ENCODE peak calls at places on chromosomes 3 and 15, in five cellular contexts. Q is hepatocyte, U is GM12878, K is fibroblast of lung, L is H1. Z is an unnamed sample.
A peak's percentile ranks its signal among the peaks of the same experiment; 100 is the strongest.

GRCh38 chr3:8891774-8892173 is 71.5 kb downstream of the RAD18 start:
- DNase-seq in K (no peak), Q (no peak), U (no peak), L (no peak), Z (no peak)

GRCh38 chr3:137692803-137693431 is 71.2 kb upstream of the SOX14 start:
- DNase-seq in U (peak; percentile 3), L (peak; percentile 75), Q (peak; percentile 66), K (no peak), Z (peak; percentile 31)

GRCh38 chr3:125512135-125512920 is 7.7 kb downstream of the SNX4 start:
- DNase-seq in K (peak; percentile 43), U (peak; percentile 26), Q (no peak), L (no peak), Z (no peak)

GRCh38 chr15:43912991-43913927 is 86.5 kb downstream of the WDR76 start:
- DNase-seq in L (no peak), Q (peak; percentile 78), U (no peak), K (peak; percentile 92), Z (peak; percentile 46)

GRCh38 chr3:143119974-143120715 is 574 bp downstream of the CHST2 start:
- DNase-seq in U (no peak), Q (peak; percentile 34), L (peak; percentile 73), K (peak; percentile 20), Z (no peak)

GRCh38 chr3:120622870-120623718 is 27.0 kb downstream of the NDUFB4 start:
- DNase-seq in Q (no peak), K (no peak), L (peak; percentile 69), U (no peak), Z (peak; percentile 58)

GRCh38 chr3:38644016-38644661 is 5.3 kb downstream of the SCN5A start:
- DNase-seq in L (peak; percentile 29), U (no peak), K (no peak), Q (no peak), Z (no peak)

GRCh38 chr15:92817339-92817886 is 82.7 kb upstream of the CHD2 start:
- DNase-seq in L (no peak), U (no peak), K (no peak), Q (no peak), Z (no peak)

GRCh38 chr15:20272422-20273184 is 269.0 kb downstream of the GOLGA6L6 start:
- DNase-seq in K (no peak), U (no peak), Q (no peak), L (no peak), Z (no peak)

GRCh38 chr3:138254199-138254598 is 67.1 kb downstream of the ARMC8 start:
- DNase-seq in Q (no peak), K (no peak), U (no peak), L (no peak), Z (no peak)

GRCh38 chr3:55481918-55482495 is 5.1 kb downstream of the WNT5A start:
- DNase-seq in U (no peak), Q (peak; percentile 57), L (no peak), K (peak; percentile 39), Z (no peak)

GRCh38 chr15:98954411-98954810 is 53.2 kb downstream of the PGPEP1L start:
- DNase-seq in K (peak; percentile 97), U (peak; percentile 24), Q (no peak), L (no peak), Z (no peak)

GRCh38 chr3:123094914-123095313 is 28.1 kb downstream of the PDIA5 start:
- DNase-seq in K (no peak), L (no peak), U (no peak), Q (no peak), Z (no peak)

GRCh38 chr3:24259901-24260512 is 234.6 kb downstream of the THRB start:
- DNase-seq in K (peak; percentile 39), L (no peak), Q (peak; percentile 49), U (no peak), Z (no peak)

GRCh38 chr15:88580532-88580931 is 34.1 kb upstream of the DET1 start:
- DNase-seq in K (no peak), U (no peak), Q (no peak), L (no peak), Z (no peak)

GRCh38 chr3:100650651-100651611 is 41.5 kb downstream of the ADGRG7 start:
- DNase-seq in Q (no peak), K (peak; percentile 74), L (no peak), U (peak; percentile 69), Z (no peak)

GRCh38 chr3:183428140-183429023 is at the start of gene MCF2L2:
- DNase-seq in L (peak; percentile 84), K (peak; percentile 41), Q (peak; percentile 69), U (no peak), Z (no peak)

GRCh38 chr3:183430325-183430957 is 2.0 kb upstream of the MCF2L2 start:
- DNase-seq in K (no peak), Q (no peak), U (no peak), L (no peak), Z (no peak)

DNA sequence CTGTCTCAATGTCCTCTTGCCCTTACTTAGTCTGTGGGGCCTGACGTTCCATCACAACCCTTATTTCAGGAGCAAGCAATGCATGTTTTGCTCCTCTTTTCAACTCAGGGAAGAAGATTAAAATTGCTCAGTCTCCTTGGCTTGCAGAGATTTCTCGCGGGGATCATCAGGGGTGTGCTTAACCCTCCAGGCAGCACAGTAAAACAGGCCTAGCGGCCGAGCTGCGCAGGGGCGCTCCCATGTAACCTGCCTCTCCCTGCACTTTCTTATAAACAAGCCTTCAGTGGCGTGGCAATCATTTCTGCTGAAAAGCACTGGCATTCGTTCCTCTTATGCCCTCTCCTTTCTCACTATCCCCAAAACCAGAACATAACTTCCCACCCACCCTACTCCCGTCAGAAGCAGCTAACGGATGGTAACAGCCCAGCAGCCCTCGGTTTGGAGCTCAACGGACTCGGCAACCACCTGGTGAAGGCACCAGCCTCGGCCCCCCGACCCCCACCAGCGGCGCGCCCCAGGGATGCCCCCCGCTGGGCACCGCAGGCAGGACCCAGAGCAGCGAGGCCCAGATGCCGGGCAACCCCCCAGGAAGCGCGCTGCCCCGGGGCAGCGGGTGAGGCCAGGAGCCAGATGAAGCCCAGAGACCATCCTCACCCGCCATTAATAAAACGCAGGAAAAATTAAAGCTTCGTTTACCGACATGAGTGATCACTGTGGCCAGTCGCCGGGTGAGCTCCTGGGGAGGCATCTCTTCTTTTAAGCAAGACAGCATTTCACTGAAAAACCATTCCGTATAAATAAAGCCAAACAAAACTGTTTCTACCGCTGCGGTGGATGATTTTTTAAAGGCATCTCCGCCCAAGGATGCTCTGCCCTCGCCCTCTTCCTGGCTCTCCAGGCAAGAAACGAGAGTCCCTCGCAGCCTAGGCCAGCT is 946 bp downstream of the MCF2L2 start:
- DNase-seq in K (no peak), L (no peak), U (no peak), Q (no peak), Z (no peak)
- TF ChIP-seq EZH2 in K (no peak), L (no peak), U (no peak), Q (no peak), Z (no peak)

GRCh38 chr3:4986611-4987373 is 7.6 kb downstream of the BHLHE40 start:
- DNase-seq in Q (peak; percentile 98), U (no peak), K (peak; percentile 98), L (peak; percentile 90), Z (peak; percentile 94)
- TF ChIP-seq EZH2 in Q (no peak), U (no peak), K (no peak), L (no peak), Z (no peak)

DNA sequence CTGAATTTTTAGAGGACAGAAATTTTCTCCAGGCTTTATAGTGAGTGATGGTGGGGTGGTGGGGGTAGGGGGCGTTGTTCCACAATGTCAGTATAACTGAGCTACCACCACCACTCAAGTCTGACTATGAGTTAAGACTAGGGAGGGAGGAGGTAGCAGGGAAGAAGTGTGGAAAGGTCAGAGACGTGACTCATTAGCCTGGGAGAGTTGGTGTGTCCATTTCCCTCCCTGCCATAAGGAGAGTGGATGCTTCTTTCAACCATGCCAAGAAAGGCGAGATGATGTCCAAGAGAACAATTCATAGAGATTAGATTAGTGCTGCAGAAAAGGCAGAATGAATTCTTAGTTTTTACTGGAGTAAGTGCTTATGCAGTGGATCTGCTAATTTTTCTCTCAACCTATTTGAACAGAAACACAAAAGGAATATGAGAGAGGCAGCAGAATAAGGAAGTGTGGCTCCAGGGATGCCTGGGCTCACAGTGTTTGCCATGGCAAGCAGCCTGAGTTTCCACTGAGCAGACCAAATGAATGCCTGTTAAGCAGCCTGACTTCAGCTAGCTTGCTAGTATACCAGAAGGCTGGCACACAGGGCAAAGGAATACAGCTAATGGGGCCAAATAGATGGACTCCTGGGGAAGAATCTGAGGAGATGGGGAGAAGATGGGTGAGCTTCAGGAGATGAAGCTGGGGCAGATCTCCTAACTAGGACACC is 708.9 kb downstream of the NTRK3 start:
- DNase-seq in K (no peak), Q (no peak), U (no peak), L (no peak), Z (no peak)
- TF ChIP-seq EZH2 in K (no peak), Q (no peak), U (no peak), L (no peak), Z (no peak)

GRCh38 chr3:169812124-169812843 is 386 bp upstream of the LRRIQ4 start:
- DNase-seq in K (peak; percentile 77), U (peak; percentile 5), L (peak; percentile 81), Q (peak; percentile 82), Z (no peak)
- TF ChIP-seq EZH2 in K (no peak), U (no peak), L (no peak), Q (no peak), Z (no peak)

GRCh38 chr3:181711325-181712135 is at the start of gene SOX2:
- DNase-seq in L (peak; percentile 83), U (no peak), K (no peak), Q (peak; percentile 93), Z (peak; percentile 67)

GRCh38 chr3:181709537-181710279 is 2.0 kb upstream of the SOX2 start:
- DNase-seq in K (peak; percentile 62), Q (peak; percentile 88), U (no peak), L (peak; percentile 94), Z (peak; percentile 19)

GRCh38 chr3:181712190-181712504 is 422 bp downstream of the SOX2 start:
- DNase-seq in U (no peak), K (no peak), Q (no peak), L (no peak), Z (no peak)

GRCh38 chr3:181712505-181713299 is 977 bp downstream of the SOX2 start:
- DNase-seq in Q (peak; percentile 35), L (peak; percentile 62), K (no peak), U (no peak), Z (no peak)

GRCh38 chr3:181710581-181711255 is 1.0 kb upstream of the SOX2 start:
- DNase-seq in Q (no peak), U (no peak), K (no peak), L (peak; percentile 85), Z (no peak)
- TF ChIP-seq EZH2 in Q (no peak), U (no peak), K (peak; percentile 71), L (no peak), Z (no peak)